ENCODE peak calls at places on chromosome 20, in ten cellular contexts. G is mesenchymal stem cell; N is globus pallidus; X is germinal center; B is stimulated activated CD4-positive, alpha-beta T cell treated with anti-CD3 and anti-CD28 coated beads, Interleukin-1b, Interleukin-23, amount 100 ng/mL, for 1 hour; Y is GM13977; D is epithelial cell of esophagus; O is effector memory CD4-positive, alpha-beta T cell; V is BE2C; E is osteocyte. W is an unnamed sample.

GRCh38 chr20:5474646-5475550 is 158.1 kb upstream of the PROKR2 start:
- DNase-seq in G (no peak), N (peak; percentile 9), X (no peak), B (no peak), Y (no peak), D (no peak), O (no peak), V (no peak), E (no peak), W (no peak)

GRCh38 chr20:11457476-11457875 is 460.2 kb upstream of the BTBD3 start:
- DNase-seq in G (peak; percentile 11), N (no peak), X (no peak), B (no peak), Y (no peak), D (no peak), O (no peak), V (no peak), E (no peak), W (no peak)

GRCh38 chr20:23879811-23880374 is 345 bp upstream of the CST5 start:
- DNase-seq in G (no peak), N (no peak), X (no peak), B (no peak), Y (no peak), D (no peak), O (no peak), V (no peak), E (no peak), W (no peak)

GRCh38 chr20:51529027-51529749 is 13.3 kb downstream of the NFATC2 start:
- DNase-seq in G (no peak), N (no peak), X (no peak), B (no peak), Y (no peak), D (no peak), O (no peak), V (no peak), E (no peak), W (peak; percentile 68)

GRCh38 chr20:48839083-48839482 is 11.3 kb upstream of the PREX1 start:
- DNase-seq in G (no peak), N (no peak), X (no peak), B (no peak), Y (no peak), D (no peak), O (no peak), V (no peak), E (no peak), W (peak; percentile 49)

GRCh38 chr20:16701296-16701695 is 28.5 kb upstream of the SNRPB2 start:
- DNase-seq in G (no peak), N (no peak), X (peak; percentile 27), B (no peak), Y (no peak), D (peak; percentile 25), O (peak; percentile 27), V (peak; percentile 34), E (no peak), W (peak; percentile 44)

GRCh38 chr20:34365765-34366213 is 2.7 kb downstream of the ITCH start:
- DNase-seq in G (no peak), N (peak; percentile 13), X (peak; percentile 38), B (no peak), Y (peak; percentile 66), D (no peak), O (no peak), V (no peak), E (no peak), W (peak; percentile 85)

GRCh38 chr20:63808145-63808724 is 22.8 kb downstream of the ZBTB46 start:
- DNase-seq in G (no peak), N (no peak), X (no peak), B (no peak), Y (no peak), D (no peak), O (no peak), V (no peak), E (no peak), W (no peak)

GRCh38 chr20:47774081-47774777 is 11.1 kb downstream of the SULF2 start:
- DNase-seq in G (no peak), N (no peak), X (no peak), B (no peak), Y (no peak), D (no peak), O (no peak), V (peak; percentile 52), E (no peak), W (no peak)

GRCh38 chr20:38873050-38873581 is 53.1 kb upstream of the FAM83D start:
- DNase-seq in G (no peak), N (no peak), X (peak; percentile 60), B (peak; percentile 54), Y (peak; percentile 78), D (no peak), O (peak; percentile 53), V (no peak), E (no peak), W (peak; percentile 95)

GRCh38 chr20:33819456-33819855 is 8.3 kb downstream of the CHMP4B start:
- DNase-seq in G (no peak), N (no peak), X (no peak), B (no peak), Y (no peak), D (no peak), O (no peak), V (no peak), E (no peak), W (no peak)

GRCh38 chr20:32537657-32538525 is 47.2 kb downstream of the NOL4L start:
- DNase-seq in G (no peak), N (no peak), X (no peak), B (no peak), Y (no peak), D (no peak), O (no peak), V (no peak), E (no peak), W (no peak)

GRCh38 chr20:5741089-5741488 is 9.1 kb upstream of the SHLD1 start:
- DNase-seq in G (peak; percentile 45), N (no peak), X (no peak), B (no peak), Y (no peak), D (no peak), O (no peak), V (no peak), E (no peak), W (no peak)

GRCh38 chr20:45611054-45611453 is 18.5 kb upstream of the WFDC10A start:
- DNase-seq in G (peak; percentile 1), N (no peak), X (no peak), B (no peak), Y (no peak), D (peak; percentile 86), O (no peak), V (no peak), E (no peak), W (no peak)